ENCODE peak calls at places on chromosomes 2 and 18, in five cellular contexts. One of them, this sample, is unnamed.
A peak's percentile ranks its signal among the peaks of the same experiment; 100 is the strongest.

GRCh38 chr18:63336366-63337099 is 17.0 kb upstream of the BCL2 start:
- DNase-seq in hepatocyte: no peak
- DNase-seq in PC-3: peak; percentile 93
- DNase-seq in thoracic aorta: no peak
- DNase-seq in tibial artery: no peak
- DNase-seq in this sample: no peak

GRCh38 chr18:4455113-4455811 is at the start of gene DLGAP1:
- DNase-seq in hepatocyte: peak; percentile 84
- DNase-seq in PC-3: peak; percentile 17
- DNase-seq in thoracic aorta: no peak
- DNase-seq in tibial artery: peak; percentile 25
- DNase-seq in this sample: peak; percentile 46

GRCh38 chr18:51029378-51029693 is 677 bp upstream of the SMAD4 start:
- DNase-seq in hepatocyte: no peak
- DNase-seq in PC-3: peak; percentile 2
- DNase-seq in thoracic aorta: no peak
- DNase-seq in tibial artery: no peak
- DNase-seq in this sample: no peak

GRCh38 chr2:30938196-30938595 is 130.9 kb upstream of the CAPN13 start:
- DNase-seq in hepatocyte: no peak
- DNase-seq in PC-3: no peak
- DNase-seq in thoracic aorta: no peak
- DNase-seq in tibial artery: no peak
- DNase-seq in this sample: no peak

GRCh38 chr2:180759631-180760030 is 220.8 kb upstream of the UBE2E3 start:
- DNase-seq in hepatocyte: no peak
- DNase-seq in PC-3: no peak
- DNase-seq in thoracic aorta: no peak
- DNase-seq in tibial artery: no peak
- DNase-seq in this sample: no peak

GRCh38 chr2:219713110-219713509 is 85.7 kb downstream of the SLC4A3 start:
- DNase-seq in hepatocyte: no peak
- DNase-seq in PC-3: peak; percentile 53
- DNase-seq in thoracic aorta: no peak
- DNase-seq in tibial artery: no peak
- DNase-seq in this sample: no peak

GRCh38 chr2:157789933-157790511 is 86.1 kb downstream of the ACVR1 start:
- DNase-seq in hepatocyte: no peak
- DNase-seq in PC-3: no peak
- DNase-seq in thoracic aorta: peak; percentile 47
- DNase-seq in tibial artery: peak; percentile 46
- DNase-seq in this sample: peak; percentile 42

GRCh38 chr2:22536131-22536530 is 848.8 kb upstream of the KLHL29 start:
- DNase-seq in hepatocyte: no peak
- DNase-seq in PC-3: peak; percentile 66
- DNase-seq in thoracic aorta: no peak
- DNase-seq in tibial artery: no peak
- DNase-seq in this sample: no peak

GRCh38 chr2:235541016-235541415 is 47.2 kb downstream of the AGAP1 start:
- DNase-seq in hepatocyte: no peak
- DNase-seq in PC-3: no peak
- DNase-seq in thoracic aorta: no peak
- DNase-seq in tibial artery: no peak
- DNase-seq in this sample: no peak

GRCh38 chr2:99701503-99701902 is 211.7 kb upstream of the REV1 start:
- DNase-seq in hepatocyte: no peak
- DNase-seq in PC-3: peak; percentile 8
- DNase-seq in thoracic aorta: no peak
- DNase-seq in tibial artery: no peak
- DNase-seq in this sample: no peak

GRCh38 chr2:44120428-44120827 is 48.2 kb upstream of the PPM1B start:
- DNase-seq in hepatocyte: no peak
- DNase-seq in PC-3: peak; percentile 86
- DNase-seq in thoracic aorta: no peak
- DNase-seq in tibial artery: no peak
- DNase-seq in this sample: no peak

GRCh38 chr2:990970-991369 is 40.3 kb downstream of the SNTG2 start:
- DNase-seq in hepatocyte: no peak
- DNase-seq in PC-3: no peak
- DNase-seq in thoracic aorta: no peak
- DNase-seq in tibial artery: no peak
- DNase-seq in this sample: no peak

GRCh38 chr2:16728742-16729141 is 63.1 kb upstream of the CYRIA start:
- DNase-seq in hepatocyte: no peak
- DNase-seq in PC-3: no peak
- DNase-seq in thoracic aorta: no peak
- DNase-seq in tibial artery: no peak
- DNase-seq in this sample: no peak

GRCh38 chr18:57131782-57132181 is 15.1 kb upstream of the BOD1L2 start:
- DNase-seq in hepatocyte: no peak
- DNase-seq in PC-3: no peak
- DNase-seq in thoracic aorta: no peak
- DNase-seq in tibial artery: no peak
- DNase-seq in this sample: no peak

GRCh38 chr2:75099521-75099922 is 99.8 kb downstream of the TACR1 start:
- DNase-seq in hepatocyte: no peak
- DNase-seq in PC-3: peak; percentile 77
- DNase-seq in thoracic aorta: no peak
- DNase-seq in tibial artery: no peak
- DNase-seq in this sample: no peak

GRCh38 chr18:24930974-24931373 is 421.0 kb downstream of the ZNF521 start:
- DNase-seq in hepatocyte: peak; percentile 53
- DNase-seq in PC-3: peak; percentile 48
- DNase-seq in thoracic aorta: no peak
- DNase-seq in tibial artery: no peak
- DNase-seq in this sample: no peak

GRCh38 chr2:17558053-17558452 is 17.6 kb downstream of the VSNL1 start:
- DNase-seq in hepatocyte: no peak
- DNase-seq in PC-3: peak; percentile 19
- DNase-seq in thoracic aorta: no peak
- DNase-seq in tibial artery: no peak
- DNase-seq in this sample: no peak

GRCh38 chr18:8162797-8163196 is 446.4 kb upstream of the RAB12 start:
- DNase-seq in hepatocyte: peak; percentile 32
- DNase-seq in PC-3: peak; percentile 61
- DNase-seq in thoracic aorta: no peak
- DNase-seq in tibial artery: no peak
- DNase-seq in this sample: no peak

GRCh38 chr2:12935726-12936125 is 219.0 kb downstream of the TRIB2 start:
- DNase-seq in hepatocyte: no peak
- DNase-seq in PC-3: no peak
- DNase-seq in thoracic aorta: no peak
- DNase-seq in tibial artery: no peak
- DNase-seq in this sample: no peak

GRCh38 chr18:9209230-9209629 is 72.6 kb downstream of the ANKRD12 start:
- DNase-seq in hepatocyte: no peak
- DNase-seq in PC-3: no peak
- DNase-seq in thoracic aorta: no peak
- DNase-seq in tibial artery: no peak
- DNase-seq in this sample: no peak

DNA sequence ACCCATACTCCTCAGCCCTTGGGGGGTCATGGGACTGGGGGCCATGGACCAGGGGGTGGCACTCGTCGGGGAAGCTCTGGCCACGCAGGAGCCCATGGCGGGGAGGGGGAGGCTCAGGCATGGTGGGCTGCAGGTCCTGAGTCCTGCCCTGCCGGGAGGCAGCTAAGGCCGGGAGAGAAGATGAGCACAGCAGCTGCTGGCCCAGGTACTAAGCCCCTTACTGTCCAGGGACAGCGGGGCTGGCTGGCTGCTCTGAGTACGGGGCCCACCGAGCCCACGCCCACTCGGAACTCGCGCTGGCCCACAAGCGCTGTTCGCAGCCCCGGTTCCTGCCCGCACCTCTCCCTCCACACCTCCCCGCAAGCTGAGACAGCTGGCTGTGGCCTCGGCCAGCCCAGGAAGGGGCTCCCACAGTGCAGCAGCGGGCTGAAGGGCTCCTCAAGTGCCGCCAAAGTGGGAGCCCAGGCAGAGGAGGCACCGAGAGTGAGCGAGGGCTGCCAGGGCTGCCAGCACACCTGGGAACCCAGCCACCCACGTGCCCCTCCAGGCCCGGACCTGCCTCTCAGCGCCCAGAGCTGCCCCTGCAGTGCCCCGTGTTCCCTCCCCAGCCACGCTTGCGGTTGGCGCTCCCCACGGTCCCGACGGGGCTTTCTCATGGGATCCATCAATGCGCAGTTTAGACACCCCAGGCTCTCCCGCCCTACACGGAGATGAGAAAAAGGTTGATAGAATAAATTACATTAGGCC is 33.6 kb upstream of the ZNF236 start:
- DNase-seq in hepatocyte: no peak
- DNase-seq in PC-3: no peak
- DNase-seq in thoracic aorta: no peak
- DNase-seq in tibial artery: no peak
- DNase-seq in this sample: no peak
- H3K9me3 ChIP-seq in hepatocyte: no peaks in the 10 kb centered on the region
- H3K9me3 ChIP-seq in PC-3: no peaks in the 10 kb centered on the region
- H3K9me3 ChIP-seq in thoracic aorta: no peaks in the 10 kb centered on the region
- H3K9me3 ChIP-seq in tibial artery: peaks cover 10% of the 10 kb centered on the region
- H3K9me3 ChIP-seq in this sample: no peaks in the 10 kb centered on the region

DNA sequence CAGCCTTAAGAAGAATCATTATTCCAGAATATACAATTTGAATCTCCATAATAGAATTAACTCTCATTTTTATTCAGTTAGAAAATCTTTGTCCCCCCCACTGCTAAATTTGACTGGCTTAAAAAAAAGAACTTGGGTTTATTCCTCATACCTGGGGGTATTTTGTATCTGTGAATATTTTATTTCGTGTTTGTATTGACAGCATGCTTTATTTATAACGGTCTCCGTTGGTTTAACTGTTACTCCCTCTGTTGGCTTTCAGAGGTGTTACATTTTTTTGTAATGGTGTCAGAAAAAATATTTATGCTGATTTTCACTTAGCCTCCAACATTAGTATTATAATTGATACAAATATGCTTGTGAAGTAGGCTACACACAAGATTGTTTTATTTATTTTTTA is 109.1 kb downstream of the HAUS1 start:
- DNase-seq in hepatocyte: no peak
- DNase-seq in PC-3: peak; percentile 6
- DNase-seq in thoracic aorta: no peak
- DNase-seq in tibial artery: no peak
- DNase-seq in this sample: no peak
- TF ChIP-seq CTCF in hepatocyte: peak; percentile 16
- TF ChIP-seq CTCF in PC-3: peak; percentile 41
- TF ChIP-seq CTCF in thoracic aorta: no peak
- TF ChIP-seq CTCF in tibial artery: peak; percentile 9
- TF ChIP-seq CTCF in this sample: peak; percentile 64

GRCh38 chr2:52097076-52097475 is 1065.1 kb upstream of the NRXN1 start:
- DNase-seq in hepatocyte: no peak
- DNase-seq in PC-3: no peak
- DNase-seq in thoracic aorta: no peak
- DNase-seq in tibial artery: no peak
- DNase-seq in this sample: no peak
- H3K9me3 ChIP-seq in hepatocyte: no peaks in the 10 kb centered on the region
- H3K9me3 ChIP-seq in PC-3: no peaks in the 10 kb centered on the region
- H3K9me3 ChIP-seq in thoracic aorta: no peaks in the 10 kb centered on the region
- H3K9me3 ChIP-seq in tibial artery: no peaks in the 10 kb centered on the region
- H3K9me3 ChIP-seq in this sample: no peaks in the 10 kb centered on the region

GRCh38 chr18:53754154-53754553 is 470.3 kb downstream of the MBD2 start:
- DNase-seq in hepatocyte: no peak
- DNase-seq in PC-3: no peak
- DNase-seq in thoracic aorta: no peak
- DNase-seq in tibial artery: no peak
- DNase-seq in this sample: no peak
- TF ChIP-seq CTCF in hepatocyte: no peak
- TF ChIP-seq CTCF in PC-3: no peak
- TF ChIP-seq CTCF in thoracic aorta: no peak
- TF ChIP-seq CTCF in tibial artery: no peak
- TF ChIP-seq CTCF in this sample: no peak

This sample was measured in heart left ventricle.